ENCODE peak calls at places on chromosomes 4 and X, in nine cellular contexts. One of them, this sample, is unnamed.

GRCh38 chr4:172601195-172601594 is 567.4 kb upstream of the GALNT7 start:
- DNase-seq in tibial nerve: no peak
- DNase-seq in CD8-positive, alpha-beta T cell: no peak
- DNase-seq in colonic mucosa: no peak
- DNase-seq in HCT116: no peak
- DNase-seq in mammary epithelial cell: no peak
- DNase-seq in K562: no peak
- DNase-seq in mesenchymal stem cell: no peak
- DNase-seq in upper lobe of left lung: no peak
- DNase-seq in this sample: no peak

GRCh38 chr4:40264497-40264896 is 67.7 kb downstream of the RHOH start:
- DNase-seq in K562: no peak
- DNase-seq in tibial nerve: no peak
- DNase-seq in HCT116: no peak
- DNase-seq in mesenchymal stem cell: peak; percentile 79
- DNase-seq in CD8-positive, alpha-beta T cell: no peak
- DNase-seq in mammary epithelial cell: peak; percentile 46
- DNase-seq in colonic mucosa: no peak
- DNase-seq in upper lobe of left lung: no peak
- DNase-seq in this sample: no peak

GRCh38 chr4:17814140-17814539 is 3.4 kb downstream of the NCAPG start:
- DNase-seq in K562: no peak
- DNase-seq in mammary epithelial cell: no peak
- DNase-seq in mesenchymal stem cell: peak; percentile 62
- DNase-seq in tibial nerve: no peak
- DNase-seq in HCT116: no peak
- DNase-seq in upper lobe of left lung: no peak
- DNase-seq in colonic mucosa: no peak
- DNase-seq in CD8-positive, alpha-beta T cell: no peak
- DNase-seq in this sample: no peak

GRCh38 chr4:92519727-92520126 is 216.0 kb downstream of the GRID2 start:
- DNase-seq in HCT116: no peak
- DNase-seq in K562: no peak
- DNase-seq in mesenchymal stem cell: no peak
- DNase-seq in mammary epithelial cell: no peak
- DNase-seq in upper lobe of left lung: no peak
- DNase-seq in CD8-positive, alpha-beta T cell: no peak
- DNase-seq in tibial nerve: no peak
- DNase-seq in colonic mucosa: no peak
- DNase-seq in this sample: no peak

GRCh38 chrX:3599787-3600465 is 113.5 kb downstream of the PRKX start:
- DNase-seq in mammary epithelial cell: no peak
- DNase-seq in upper lobe of left lung: no peak
- DNase-seq in tibial nerve: no peak
- DNase-seq in mesenchymal stem cell: no peak
- DNase-seq in HCT116: no peak
- DNase-seq in colonic mucosa: no peak
- DNase-seq in CD8-positive, alpha-beta T cell: no peak
- DNase-seq in K562: no peak
- DNase-seq in this sample: no peak

GRCh38 chr4:53267026-53267425 is 98.8 kb downstream of the SCFD2 start:
- DNase-seq in mammary epithelial cell: no peak
- DNase-seq in mesenchymal stem cell: peak; percentile 82
- DNase-seq in HCT116: no peak
- DNase-seq in K562: no peak
- DNase-seq in colonic mucosa: no peak
- DNase-seq in CD8-positive, alpha-beta T cell: no peak
- DNase-seq in tibial nerve: no peak
- DNase-seq in upper lobe of left lung: no peak
- DNase-seq in this sample: no peak

GRCh38 chr4:119314356-119314755 is 7.6 kb downstream of the FABP2 start:
- DNase-seq in tibial nerve: no peak
- DNase-seq in HCT116: no peak
- DNase-seq in mammary epithelial cell: peak; percentile 36
- DNase-seq in upper lobe of left lung: no peak
- DNase-seq in mesenchymal stem cell: peak; percentile 56
- DNase-seq in colonic mucosa: no peak
- DNase-seq in K562: no peak
- DNase-seq in CD8-positive, alpha-beta T cell: no peak
- DNase-seq in this sample: no peak

GRCh38 chr4:111773858-111774257 is 371.4 kb upstream of the FAM241A start:
- DNase-seq in K562: no peak
- DNase-seq in tibial nerve: no peak
- DNase-seq in mammary epithelial cell: no peak
- DNase-seq in CD8-positive, alpha-beta T cell: no peak
- DNase-seq in HCT116: no peak
- DNase-seq in mesenchymal stem cell: peak; percentile 83
- DNase-seq in colonic mucosa: no peak
- DNase-seq in upper lobe of left lung: no peak
- DNase-seq in this sample: peak; percentile 50

GRCh38 chrX:31333181-31333831 is 261.5 kb upstream of the FTHL17 start:
- DNase-seq in CD8-positive, alpha-beta T cell: no peak
- DNase-seq in upper lobe of left lung: no peak
- DNase-seq in mesenchymal stem cell: peak; percentile 79
- DNase-seq in HCT116: no peak
- DNase-seq in mammary epithelial cell: peak; percentile 66
- DNase-seq in tibial nerve: no peak
- DNase-seq in K562: no peak
- DNase-seq in colonic mucosa: no peak
- DNase-seq in this sample: no peak

GRCh38 chr4:24988776-24989175 is 42.0 kb downstream of the LGI2 start:
- DNase-seq in CD8-positive, alpha-beta T cell: no peak
- DNase-seq in mammary epithelial cell: peak; percentile 26
- DNase-seq in colonic mucosa: no peak
- DNase-seq in tibial nerve: no peak
- DNase-seq in mesenchymal stem cell: peak; percentile 39
- DNase-seq in HCT116: peak; percentile 13
- DNase-seq in K562: no peak
- DNase-seq in upper lobe of left lung: no peak
- DNase-seq in this sample: no peak

GRCh38 chrX:107450823-107451509 is 1.5 kb downstream of the FRMPD3 start:
- DNase-seq in HCT116: no peak
- DNase-seq in upper lobe of left lung: no peak
- DNase-seq in CD8-positive, alpha-beta T cell: no peak
- DNase-seq in mesenchymal stem cell: no peak
- DNase-seq in mammary epithelial cell: no peak
- DNase-seq in K562: peak; percentile 37
- DNase-seq in tibial nerve: no peak
- DNase-seq in colonic mucosa: no peak
- DNase-seq in this sample: no peak

GRCh38 chr4:153729901-153730300 is 29.9 kb downstream of the RNF175 start:
- DNase-seq in tibial nerve: no peak
- DNase-seq in HCT116: no peak
- DNase-seq in CD8-positive, alpha-beta T cell: no peak
- DNase-seq in K562: no peak
- DNase-seq in mammary epithelial cell: no peak
- DNase-seq in upper lobe of left lung: no peak
- DNase-seq in colonic mucosa: no peak
- DNase-seq in mesenchymal stem cell: no peak
- DNase-seq in this sample: no peak
- H3K4me1 ChIP-seq in tibial nerve: no peaks in the 10 kb centered on the region
- H3K4me1 ChIP-seq in HCT116: peaks cover 7% of the 10 kb centered on the region
- H3K4me1 ChIP-seq in CD8-positive, alpha-beta T cell: no peaks in the 10 kb centered on the region
- H3K4me1 ChIP-seq in K562: no peaks in the 10 kb centered on the region
- H3K4me1 ChIP-seq in mammary epithelial cell: peaks cover 13% of the 10 kb centered on the region
- H3K4me1 ChIP-seq in upper lobe of left lung: no peaks in the 10 kb centered on the region
- H3K4me1 ChIP-seq in colonic mucosa: no peaks in the 10 kb centered on the region
- H3K4me1 ChIP-seq in mesenchymal stem cell: no peaks in the 10 kb centered on the region
- H3K4me1 ChIP-seq in this sample: no peaks in the 10 kb centered on the region

GRCh38 chr4:140876597-140877364 is 120.6 kb upstream of the TBC1D9 start:
- DNase-seq in mammary epithelial cell: no peak
- DNase-seq in K562: no peak
- DNase-seq in upper lobe of left lung: no peak
- DNase-seq in colonic mucosa: no peak
- DNase-seq in tibial nerve: no peak
- DNase-seq in HCT116: no peak
- DNase-seq in mesenchymal stem cell: no peak
- DNase-seq in CD8-positive, alpha-beta T cell: no peak
- DNase-seq in this sample: no peak

GRCh38 chr4:140875751-140876389 is 119.7 kb upstream of the TBC1D9 start:
- DNase-seq in mammary epithelial cell: no peak
- DNase-seq in CD8-positive, alpha-beta T cell: no peak
- DNase-seq in HCT116: no peak
- DNase-seq in K562: no peak
- DNase-seq in mesenchymal stem cell: no peak
- DNase-seq in colonic mucosa: no peak
- DNase-seq in upper lobe of left lung: no peak
- DNase-seq in tibial nerve: no peak
- DNase-seq in this sample: no peak

DNA sequence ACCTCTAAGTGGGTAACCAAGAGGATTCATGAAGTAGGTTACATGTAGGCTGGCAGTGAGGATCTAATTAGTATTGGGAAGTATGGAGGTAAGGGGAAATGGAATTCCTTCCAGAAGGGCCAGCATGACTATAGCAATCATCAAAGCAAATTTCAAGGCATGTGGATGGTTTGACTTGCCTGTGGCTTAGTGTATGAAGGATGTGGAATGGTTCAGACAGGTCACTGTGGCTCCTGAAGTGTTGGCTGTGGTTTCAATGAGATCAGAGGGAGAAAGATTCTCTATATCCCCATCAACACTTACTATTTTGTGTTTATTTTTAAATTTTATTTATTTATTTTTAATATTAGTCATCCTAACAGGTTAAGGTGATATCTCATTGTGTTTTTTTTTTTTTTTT is 121.6 kb upstream of the TBC1D9 start:
- DNase-seq in upper lobe of left lung: no peak
- DNase-seq in K562: no peak
- DNase-seq in mesenchymal stem cell: no peak
- DNase-seq in colonic mucosa: no peak
- DNase-seq in tibial nerve: no peak
- DNase-seq in mammary epithelial cell: no peak
- DNase-seq in CD8-positive, alpha-beta T cell: no peak
- DNase-seq in HCT116: no peak
- DNase-seq in this sample: no peak
- H3K4me3 ChIP-seq in upper lobe of left lung: no peak overlapping the region
- H3K4me3 ChIP-seq in K562: no peak overlapping the region
- H3K4me3 ChIP-seq in mesenchymal stem cell: no peak overlapping the region
- H3K4me3 ChIP-seq in colonic mucosa: no peak overlapping the region
- H3K4me3 ChIP-seq in tibial nerve: no peak overlapping the region
- H3K4me3 ChIP-seq in mammary epithelial cell: no peak overlapping the region
- H3K4me3 ChIP-seq in CD8-positive, alpha-beta T cell: no peak overlapping the region
- H3K4me3 ChIP-seq in HCT116: no peak overlapping the region
- H3K4me3 ChIP-seq in this sample: no peak overlapping the region

GRCh38 chrX:69162466-69162865 is 2.8 kb downstream of the PJA1 start:
- DNase-seq in K562: no peak
- DNase-seq in tibial nerve: no peak
- DNase-seq in colonic mucosa: no peak
- DNase-seq in mesenchymal stem cell: no peak
- DNase-seq in CD8-positive, alpha-beta T cell: no peak
- DNase-seq in mammary epithelial cell: no peak
- DNase-seq in HCT116: no peak
- DNase-seq in upper lobe of left lung: no peak
- DNase-seq in this sample: no peak

GRCh38 chrX:69165116-69165651 is at the start of gene PJA1:
- DNase-seq in colonic mucosa: peak; percentile 65
- DNase-seq in CD8-positive, alpha-beta T cell: peak; percentile 49
- DNase-seq in tibial nerve: peak; percentile 64
- DNase-seq in mammary epithelial cell: peak; percentile 54
- DNase-seq in K562: peak; percentile 46
- DNase-seq in mesenchymal stem cell: peak; percentile 78
- DNase-seq in upper lobe of left lung: peak; percentile 93
- DNase-seq in HCT116: no peak
- DNase-seq in this sample: peak; percentile 73

GRCh38 chrX:69161371-69161770 is 3.9 kb downstream of the PJA1 start:
- DNase-seq in tibial nerve: no peak
- DNase-seq in upper lobe of left lung: no peak
- DNase-seq in mesenchymal stem cell: no peak
- DNase-seq in HCT116: no peak
- DNase-seq in K562: no peak
- DNase-seq in mammary epithelial cell: no peak
- DNase-seq in CD8-positive, alpha-beta T cell: no peak
- DNase-seq in colonic mucosa: no peak
- DNase-seq in this sample: no peak

GRCh38 chrX:69163936-69164741 is 1.1 kb downstream of the PJA1 start:
- DNase-seq in HCT116: no peak
- DNase-seq in mammary epithelial cell: no peak
- DNase-seq in K562: peak; percentile 56
- DNase-seq in mesenchymal stem cell: peak; percentile 19
- DNase-seq in tibial nerve: no peak
- DNase-seq in colonic mucosa: peak; percentile 39
- DNase-seq in upper lobe of left lung: peak; percentile 73
- DNase-seq in CD8-positive, alpha-beta T cell: peak; percentile 40
- DNase-seq in this sample: no peak

DNA sequence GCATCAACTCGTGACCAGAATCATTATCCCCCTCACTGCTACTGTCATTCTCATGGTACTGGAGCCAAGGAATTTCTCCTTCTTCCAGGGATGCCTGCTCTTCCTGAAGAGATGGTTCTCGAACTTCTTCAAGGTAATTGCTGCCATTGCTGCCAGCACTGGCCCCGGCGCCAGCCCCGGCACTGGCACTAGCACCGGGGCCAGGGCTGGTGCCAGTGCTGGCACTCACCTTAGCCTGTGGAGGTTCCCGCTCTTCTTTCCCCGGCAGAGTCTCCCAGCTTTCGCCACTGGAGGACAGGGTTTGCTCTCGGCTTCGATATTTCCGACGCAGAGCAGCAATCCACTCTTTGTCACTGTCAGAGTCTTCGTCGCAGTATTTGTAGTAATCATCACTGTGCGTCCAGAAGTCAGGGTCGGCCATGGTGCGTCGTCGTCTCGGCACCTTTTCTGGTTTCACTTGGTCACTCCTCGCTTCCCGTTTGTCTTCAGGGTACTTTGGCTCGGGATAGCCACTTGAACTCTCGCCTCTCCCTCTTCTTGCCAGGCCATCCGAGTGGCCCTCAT is 3.4 kb downstream of the PJA1 start:
- DNase-seq in CD8-positive, alpha-beta T cell: no peak
- DNase-seq in mesenchymal stem cell: no peak
- DNase-seq in colonic mucosa: no peak
- DNase-seq in mammary epithelial cell: no peak
- DNase-seq in upper lobe of left lung: no peak
- DNase-seq in K562: no peak
- DNase-seq in tibial nerve: no peak
- DNase-seq in HCT116: no peak
- DNase-seq in this sample: no peak
- H3K27me3 ChIP-seq in CD8-positive, alpha-beta T cell: no peaks in the 10 kb centered on the region
- H3K27me3 ChIP-seq in mesenchymal stem cell: peaks cover 50% of the 10 kb centered on the region
- H3K27me3 ChIP-seq in colonic mucosa: peaks cover 6% of the 10 kb centered on the region
- H3K27me3 ChIP-seq in mammary epithelial cell: no peaks in the 10 kb centered on the region
- H3K27me3 ChIP-seq in upper lobe of left lung: no peaks in the 10 kb centered on the region
- H3K27me3 ChIP-seq in K562: no peaks in the 10 kb centered on the region
- H3K27me3 ChIP-seq in tibial nerve: peaks cover 11% of the 10 kb centered on the region
- H3K27me3 ChIP-seq in HCT116: no peaks in the 10 kb centered on the region
- H3K27me3 ChIP-seq in this sample: no peaks in the 10 kb centered on the region

DNA sequence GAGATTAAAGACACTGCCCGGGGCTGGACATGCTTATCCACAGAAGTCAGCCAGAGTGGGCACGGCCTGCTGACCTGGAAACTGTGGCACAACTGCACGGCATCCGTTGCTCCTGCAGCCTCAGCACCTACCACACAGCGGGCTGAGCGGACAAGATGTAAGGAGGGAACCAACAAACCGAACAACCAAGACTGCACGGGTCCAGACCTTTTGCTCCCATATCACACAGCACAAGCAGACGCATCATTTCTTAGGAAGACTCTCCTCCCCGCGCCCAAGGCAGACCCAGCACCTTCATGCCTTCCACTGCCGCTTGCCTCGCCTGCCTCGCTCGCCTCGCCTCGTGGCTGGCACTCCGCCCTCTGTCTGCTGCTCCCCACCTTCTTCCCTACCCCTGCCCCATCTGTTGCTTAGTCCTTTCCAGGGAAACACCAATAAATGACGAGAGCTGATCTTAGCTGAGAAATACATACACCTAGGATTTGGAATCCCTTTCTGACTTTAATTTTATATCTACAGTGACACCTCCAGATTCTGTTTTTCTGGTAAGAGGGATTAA is 79.0 kb downstream of the AFAP1 start:
- DNase-seq in upper lobe of left lung: peak; percentile 45
- DNase-seq in HCT116: no peak
- DNase-seq in CD8-positive, alpha-beta T cell: no peak
- DNase-seq in colonic mucosa: no peak
- DNase-seq in K562: no peak
- DNase-seq in mammary epithelial cell: no peak
- DNase-seq in mesenchymal stem cell: no peak
- DNase-seq in tibial nerve: no peak
- DNase-seq in this sample: no peak
- H3K4me1 ChIP-seq in upper lobe of left lung: peaks cover 5% of the 10 kb centered on the region
- H3K4me1 ChIP-seq in HCT116: no peaks in the 10 kb centered on the region
- H3K4me1 ChIP-seq in CD8-positive, alpha-beta T cell: peaks cover 13% of the 10 kb centered on the region
- H3K4me1 ChIP-seq in colonic mucosa: no peaks in the 10 kb centered on the region
- H3K4me1 ChIP-seq in K562: no peaks in the 10 kb centered on the region
- H3K4me1 ChIP-seq in mammary epithelial cell: peaks cover 45% of the 10 kb centered on the region
- H3K4me1 ChIP-seq in mesenchymal stem cell: peaks cover 24% of the 10 kb centered on the region
- H3K4me1 ChIP-seq in tibial nerve: no peaks in the 10 kb centered on the region
- H3K4me1 ChIP-seq in this sample: no peaks in the 10 kb centered on the region

This sample was measured in uterus.